ENCODE peak calls at places on chromosomes 13 and 19, in four cellular contexts. L is ascending aorta, B is T-helper 2 cell, W is choroid plexus epithelial cell. P is an unnamed sample.

GRCh38 chr19:56110515-56111448 is 10.3 kb downstream of the ZNF787 start:
- DNase-seq in B (no peak), L (no peak), W (peak; percentile 80), P (no peak)

GRCh38 chr19:23817519-23817918 is 58.8 kb upstream of the ZNF681 start:
- DNase-seq in L (no peak), W (peak; percentile 66), B (no peak), P (no peak)

GRCh38 chr13:64371045-64371444 is 2859.1 kb downstream of the PCDH9 start:
- DNase-seq in W (peak; percentile 15), B (no peak), L (no peak), P (no peak)

GRCh38 chr13:73849292-73849691 is 284.9 kb downstream of the KLF12 start:
- DNase-seq in B (no peak), W (peak; percentile 80), L (no peak), P (no peak)

GRCh38 chr13:39960206-39960605 is 304.7 kb downstream of the COG6 start:
- DNase-seq in B (no peak), L (no peak), W (no peak), P (no peak)

GRCh38 chr13:20960663-20961309 is 58.2 kb upstream of the XPO4 start:
- DNase-seq in L (no peak), W (no peak), B (no peak), P (no peak)

GRCh38 chr19:10654610-10655456 is 687 bp downstream of the ILF3 start:
- DNase-seq in W (no peak), B (peak; percentile 40), L (no peak), P (peak; percentile 77)

GRCh38 chr19:18519962-18520847 is 1.7 kb downstream of the ELL start:
- DNase-seq in W (peak; percentile 83), L (no peak), B (no peak), P (peak; percentile 58)

GRCh38 chr13:21684576-21684975 is 13.7 kb downstream of the FGF9 start:
- DNase-seq in W (no peak), B (no peak), L (no peak), P (no peak)

GRCh38 chr19:15239337-15239949 is 7.2 kb upstream of the EPHX3 start:
- DNase-seq in B (no peak), W (no peak), L (no peak), P (no peak)

GRCh38 chr19:45376045-45376724 is 5.8 kb upstream of the ERCC2 start:
- DNase-seq in L (no peak), B (no peak), W (peak; percentile 97), P (peak; percentile 37)

GRCh38 chr19:58395979-58396627 is 647 bp downstream of the RNF225 start:
- DNase-seq in B (no peak), W (peak; percentile 17), L (no peak), P (no peak)

GRCh38 chr19:40610396-40611064 is 9.4 kb downstream of the LTBP4 start:
- DNase-seq in W (no peak), L (no peak), B (peak; percentile 46), P (peak; percentile 58)

GRCh38 chr19:15331419-15332310 is 674 bp downstream of the BRD4 start:
- DNase-seq in B (peak; percentile 36), L (no peak), W (peak; percentile 39), P (peak; percentile 35)

GRCh38 chr13:110942248-110942981 is 27.5 kb upstream of the ANKRD10 start:
- DNase-seq in L (no peak), W (peak; percentile 21), B (no peak), P (no peak)

P was measured in tibial artery.